ENCODE peak calls at places on chromosomes 3 and 15, in nine cellular contexts. O is esophagus muscularis mucosa, C is adrenal gland, Y is heart left ventricle, J is fibroblast of villous mesenchyme, D is breast epithelium, W is fibroblast of the aortic adventitia, Z is cardiac fibroblast, I is pancreas. K is an unnamed sample.

GRCh38 chr3:170321326-170322034 is 36.0 kb upstream of the SKIL start:
- DNase-seq in O (no peak), C (no peak), Y (no peak), J (no peak), D (no peak), W (no peak), Z (no peak), I (no peak), K (peak)

GRCh38 chr15:70035719-70036077 is 62.0 kb downstream of the TLE3 start:
- DNase-seq in O (no peak), C (no peak), Y (no peak), J (no peak), D (no peak), W (no peak), Z (no peak), I (no peak), K (no peak)

GRCh38 chr15:73981761-73982222 is 10.3 kb downstream of the STOML1 start:
- DNase-seq in O (no peak), C (no peak), Y (no peak), J (no peak), D (no peak), W (peak), Z (peak), I (no peak), K (peak)

GRCh38 chr3:112926000-112926399 is 48.9 kb downstream of the CD200R1 start:
- DNase-seq in O (no peak), C (no peak), Y (no peak), J (no peak), D (no peak), W (no peak), Z (no peak), I (no peak), K (no peak)

GRCh38 chr3:197038604-197039003 is 9.0 kb upstream of the MELTF start:
- DNase-seq in O (no peak), C (no peak), Y (no peak), J (no peak), D (no peak), W (no peak), Z (no peak), I (no peak), K (peak)

GRCh38 chr3:63193647-63194046 is 84.5 kb upstream of the SYNPR start:
- DNase-seq in O (no peak), C (no peak), Y (no peak), J (peak), D (no peak), W (peak), Z (peak), I (no peak), K (peak)

GRCh38 chr3:16234281-16234680 is 30.5 kb downstream of the DPH3 start:
- DNase-seq in O (no peak), C (no peak), Y (no peak), J (no peak), D (no peak), W (no peak), Z (no peak), I (no peak), K (no peak)

GRCh38 chr15:82132742-82133141 is 86.9 kb upstream of the MEX3B start:
- DNase-seq in O (no peak), C (no peak), Y (no peak), J (peak), D (no peak), W (peak), Z (peak), I (no peak), K (peak)

GRCh38 chr3:108673988-108674661 is 83.1 kb downstream of the RETNLB start:
- DNase-seq in O (no peak), C (no peak), Y (no peak), J (no peak), D (no peak), W (no peak), Z (no peak), I (no peak), K (peak)

GRCh38 chr3:19149388-19149787 is 1.1 kb downstream of the KCNH8 start:
- DNase-seq in O (no peak), C (peak), Y (no peak), J (peak), D (no peak), W (peak), Z (peak), I (no peak), K (peak)

GRCh38 chr3:150680562-150680961 is 23.2 kb downstream of the ERICH6 start:
- DNase-seq in O (no peak), C (no peak), Y (no peak), J (no peak), D (no peak), W (no peak), Z (no peak), I (no peak), K (no peak)

GRCh38 chr3:188756241-188756640 is 415.5 kb upstream of the TPRG1 start:
- DNase-seq in O (no peak), C (no peak), Y (no peak), J (no peak), D (no peak), W (no peak), Z (no peak), I (no peak), K (no peak)

GRCh38 chr15:27993996-27994775 is 104.9 kb downstream of the OCA2 start:
- DNase-seq in O (peak), C (no peak), Y (no peak), J (no peak), D (no peak), W (no peak), Z (no peak), I (no peak), K (no peak)

GRCh38 chr15:62894322-62895085 is 148.0 kb upstream of the TPM1 start:
- DNase-seq in O (no peak), C (no peak), Y (no peak), J (no peak), D (no peak), W (no peak), Z (peak), I (no peak), K (no peak)

GRCh38 chr3:189324538-189325138 is 152.9 kb downstream of the TPRG1 start:
- DNase-seq in O (no peak), C (no peak), Y (no peak), J (peak), D (peak), W (peak), Z (peak), I (no peak), K (peak)

GRCh38 chr3:188976407-188976806 is 195.4 kb upstream of the TPRG1 start:
- DNase-seq in O (no peak), C (no peak), Y (no peak), J (no peak), D (no peak), W (no peak), Z (no peak), I (no peak), K (peak)

GRCh38 chr3:120642368-120642948 is 39.6 kb downstream of the HGD start:
- DNase-seq in O (no peak), C (no peak), Y (no peak), J (peak), D (no peak), W (peak), Z (peak), I (no peak), K (no peak)

DNA sequence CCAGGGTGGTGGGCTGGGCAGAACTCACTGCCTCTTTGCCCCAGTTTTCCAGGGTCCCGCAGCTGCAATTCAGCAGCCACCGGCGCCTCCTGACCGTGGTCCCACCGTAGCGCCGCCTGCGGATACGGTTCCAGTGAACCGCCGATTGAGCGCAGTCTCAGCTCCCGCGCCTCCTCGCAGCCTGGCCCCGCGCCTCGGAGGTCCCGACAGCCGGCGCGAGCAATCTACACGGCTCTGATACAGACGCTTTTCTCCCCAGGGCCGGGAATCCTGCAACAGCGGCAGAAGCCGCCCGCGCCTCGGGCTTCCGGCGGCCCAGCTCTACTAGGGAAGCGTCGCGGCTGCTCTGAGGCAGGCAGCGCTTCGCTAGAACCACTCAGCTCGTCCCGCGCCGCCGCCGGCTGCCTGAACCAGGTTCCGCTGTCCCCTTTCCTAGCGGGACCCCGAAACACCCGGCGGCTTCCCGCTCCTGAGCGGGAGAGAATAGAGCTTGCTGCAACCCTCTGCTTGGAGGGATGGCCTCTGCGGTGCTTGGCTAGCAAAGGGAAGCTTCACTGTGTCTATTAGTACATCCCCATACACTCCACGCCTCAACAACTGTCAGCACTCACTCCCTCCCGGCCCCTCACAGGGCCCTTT is 3.1 kb downstream of the FOXL2NB start:
- DNase-seq in O (no peak), C (no peak), Y (no peak), J (peak), D (no peak), W (no peak), Z (no peak), I (peak), K (peak)
- TF ChIP-seq CTCF in O (no peak), C (no peak), Y (no peak), J (no peak), D (no peak), W (no peak), Z (no peak), I (no peak), K (no peak)

GRCh38 chr3:27730774-27731659 is 8.9 kb upstream of the EOMES start:
- DNase-seq in O (no peak), C (no peak), Y (no peak), J (no peak), D (no peak), W (no peak), Z (no peak), I (no peak), K (no peak)
- H3K4me3 ChIP-seq in O (no peak), C (no peak), Y (no peak), J (no peak), D (no peak), W (no peak), Z (no peak), I (no peak), K (no peak)

GRCh38 chr15:44763187-44763586 is 26.9 kb downstream of the TRIM69 start:
- DNase-seq in O (no peak), C (no peak), Y (no peak), J (no peak), D (no peak), W (no peak), Z (no peak), I (no peak), K (no peak)
- TF ChIP-seq CTCF in O (no peak), C (no peak), Y (no peak), J (no peak), D (no peak), W (no peak), Z (no peak), I (no peak), K (no peak)

GRCh38 chr15:25438601-25439455 is at the start of gene UBE3A:
- DNase-seq in O (peak), C (peak), Y (peak), J (peak), D (peak), W (peak), Z (peak), I (peak), K (peak)
- H3K4me3 ChIP-seq in O (peak), C (peak), Y (peak), J (peak), D (peak), W (peak), Z (peak), I (peak), K (peak)

GRCh38 chr15:91982401-91982800 is 128.9 kb downstream of the SLCO3A1 start:
- DNase-seq in O (no peak), C (no peak), Y (no peak), J (no peak), D (no peak), W (peak), Z (no peak), I (no peak), K (peak)
- TF ChIP-seq CTCF in O (no peak), C (no peak), Y (no peak), J (no peak), D (no peak), W (peak), Z (no peak), I (no peak), K (peak)

GRCh38 chr3:73207946-73208345 is 146.5 kb downstream of the EBLN2 start:
- DNase-seq in O (no peak), C (no peak), Y (no peak), J (no peak), D (no peak), W (no peak), Z (no peak), I (no peak), K (no peak)

GRCh38 chr3:73206006-73206405 is 144.5 kb downstream of the EBLN2 start:
- DNase-seq in O (no peak), C (peak), Y (no peak), J (no peak), D (no peak), W (no peak), Z (no peak), I (no peak), K (no peak)

GRCh38 chr3:73204841-73205240 is 143.4 kb downstream of the EBLN2 start:
- DNase-seq in O (no peak), C (no peak), Y (no peak), J (no peak), D (no peak), W (peak), Z (no peak), I (no peak), K (no peak)

DNA sequence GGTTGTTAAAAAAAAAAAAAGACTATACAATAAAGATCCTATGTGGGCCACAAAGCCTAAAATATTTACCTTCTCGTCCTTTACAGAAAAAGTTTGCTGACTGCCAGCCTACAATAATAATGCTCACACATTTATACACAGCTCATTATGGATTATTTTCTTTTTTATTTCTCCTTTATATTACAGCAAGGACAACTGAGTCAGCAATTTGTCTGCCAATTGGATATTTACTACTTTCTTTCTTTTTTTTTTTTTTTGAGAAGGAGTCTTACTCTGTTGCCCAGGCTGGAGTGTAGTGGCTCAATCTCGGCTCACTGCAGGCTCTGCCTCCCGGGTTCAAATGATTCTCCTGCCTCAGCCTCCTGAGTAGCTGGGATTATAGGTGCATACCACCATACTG is 142.2 kb downstream of the EBLN2 start:
- DNase-seq in O (no peak), C (no peak), Y (no peak), J (no peak), D (no peak), W (no peak), Z (no peak), I (no peak), K (no peak)
- H3K4me3 ChIP-seq in O (no peak), C (no peak), Y (no peak), J (no peak), D (no peak), W (no peak), Z (no peak), I (no peak), K (no peak)

GRCh38 chr3:66196633-66197032 is 24.2 kb upstream of the SLC25A26 start:
- DNase-seq in O (no peak), C (no peak), Y (no peak), J (peak), D (no peak), W (peak), Z (peak), I (no peak), K (no peak)
- TF ChIP-seq CTCF in O (no peak), C (no peak), Y (peak), J (peak), D (no peak), W (peak), Z (peak), I (no peak), K (no peak)

DNA sequence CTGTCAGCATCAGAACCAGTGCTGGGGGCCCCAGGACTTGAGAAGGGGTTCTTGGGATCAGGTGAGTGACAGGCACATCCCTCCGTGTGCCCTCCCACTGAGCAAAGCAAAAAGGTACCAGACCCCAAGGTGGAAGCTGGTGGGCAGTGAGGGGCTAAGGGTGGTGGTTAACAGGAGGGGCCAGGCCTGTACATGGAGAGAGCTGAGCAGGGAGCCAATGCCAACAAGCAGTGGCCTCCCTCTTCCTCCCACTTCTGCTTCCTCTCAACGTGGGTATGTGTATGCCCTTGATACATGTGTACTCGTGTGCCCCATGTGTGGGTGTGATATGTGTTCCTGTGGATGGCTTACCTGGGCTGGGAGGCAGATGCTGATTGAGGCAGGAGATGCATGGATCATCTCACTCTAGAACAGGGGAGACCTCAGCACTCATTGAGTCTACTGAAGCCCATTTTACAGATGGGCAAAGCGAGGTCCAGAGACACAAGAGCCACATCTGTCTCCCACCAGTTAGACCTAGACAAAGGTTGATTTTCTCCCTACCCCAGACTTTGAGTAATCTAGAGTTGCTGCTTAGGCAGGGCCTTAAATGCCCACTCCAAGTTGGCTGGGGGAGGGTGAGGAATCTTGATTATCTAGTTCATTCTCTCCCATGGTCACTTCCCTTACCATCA is 945 bp downstream of the VIPR1 start:
- DNase-seq in O (no peak), C (peak), Y (peak), J (no peak), D (peak), W (no peak), Z (no peak), I (no peak), K (no peak)
- H3K4me3 ChIP-seq in O (peak), C (no peak), Y (peak), J (no peak), D (peak), W (no peak), Z (peak), I (peak), K (peak)

GRCh38 chr15:85592148-85592547 is 202.6 kb downstream of the KLHL25 start:
- DNase-seq in O (no peak), C (no peak), Y (no peak), J (peak), D (no peak), W (peak), Z (peak), I (no peak), K (peak)
- TF ChIP-seq CTCF in O (no peak), C (no peak), Y (no peak), J (peak), D (no peak), W (peak), Z (peak), I (no peak), K (no peak)

GRCh38 chr3:52317601-52318000 is 1.5 kb downstream of the DNAH1 start:
- DNase-seq in O (no peak), C (peak), Y (peak), J (peak), D (peak), W (no peak), Z (peak), I (no peak), K (peak)

GRCh38 chr3:52315006-52315405 is 1.1 kb upstream of the DNAH1 start:
- DNase-seq in O (no peak), C (no peak), Y (no peak), J (no peak), D (no peak), W (no peak), Z (no peak), I (peak), K (no peak)

GRCh38 chr3:52317178-52317577 is 1.1 kb downstream of the DNAH1 start:
- DNase-seq in O (no peak), C (no peak), Y (no peak), J (no peak), D (no peak), W (no peak), Z (no peak), I (no peak), K (no peak)

GRCh38 chr3:52314495-52314894 is 1.6 kb upstream of the DNAH1 start:
- DNase-seq in O (no peak), C (no peak), Y (no peak), J (no peak), D (no peak), W (peak), Z (peak), I (no peak), K (no peak)

DNA sequence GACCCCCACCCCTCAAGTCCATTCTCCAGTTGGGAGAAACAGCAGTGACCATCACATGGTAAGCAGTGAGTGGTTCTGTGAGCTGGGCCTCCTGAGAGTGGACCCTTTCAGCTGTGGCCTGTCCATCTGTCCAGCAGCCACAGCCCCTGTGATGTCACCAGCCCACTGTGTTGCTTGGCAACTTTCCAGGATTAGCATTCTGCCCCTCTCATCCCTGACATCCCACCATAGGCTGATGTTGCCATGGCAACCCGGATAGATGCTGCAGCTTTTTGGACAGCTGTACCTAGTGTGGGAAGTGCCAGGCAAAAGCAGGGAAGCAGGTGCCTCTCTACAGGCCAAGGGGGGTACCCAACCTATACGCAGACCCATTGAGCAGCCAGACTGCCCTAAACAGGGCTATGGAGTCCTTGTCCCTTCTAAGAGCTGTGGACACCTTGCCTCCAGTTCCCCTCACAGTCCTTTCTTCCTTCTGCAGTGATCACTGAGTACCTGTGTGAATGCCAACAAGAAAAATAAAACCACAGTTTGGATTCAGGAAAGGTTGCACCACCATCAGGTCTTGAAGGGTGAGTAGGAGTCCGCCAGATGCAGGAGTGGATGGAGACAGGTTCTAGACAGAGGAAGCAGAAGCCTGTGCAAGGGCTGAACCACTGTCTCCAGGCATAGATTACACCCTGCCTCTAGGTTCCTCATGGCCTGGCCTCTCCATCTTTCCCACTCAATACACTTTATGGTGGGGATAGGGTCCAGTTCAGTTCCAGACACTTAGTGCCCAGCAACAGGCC is at the start of gene DNAH1:
- DNase-seq in O (no peak), C (no peak), Y (no peak), J (no peak), D (no peak), W (no peak), Z (no peak), I (peak), K (no peak)
- H3K4me3 ChIP-seq in O (peak), C (no peak), Y (peak), J (no peak), D (no peak), W (no peak), Z (no peak), I (peak), K (no peak)